ENCODE peak calls at places on chromosomes 16 and 17, in five cellular contexts. K, N, H, O and A are unnamed samples.

GRCh38 chr17:75542728-75543336 is 17.3 kb downstream of the LLGL2 start:
- DNase-seq in K (no peak), N (no peak), H (no peak), O (no peak), A (no peak)

GRCh38 chr16:75251280-75252048 is at the start of gene BCAR1:
- DNase-seq in K (peak), N (no peak), H (peak), O (peak), A (peak)

GRCh38 chr16:626787-627457 is 3.9 kb upstream of the WFIKKN1 start:
- DNase-seq in K (no peak), N (no peak), H (peak), O (no peak), A (no peak)

GRCh38 chr16:4244254-4244812 is 2.5 kb upstream of the SRL start:
- DNase-seq in K (no peak), N (no peak), H (peak), O (no peak), A (no peak)

GRCh38 chr16:84553873-84554399 is 49.5 kb upstream of the MEAK7 start:
- DNase-seq in K (no peak), N (no peak), H (no peak), O (no peak), A (no peak)

GRCh38 chr17:32259596-32259995 is 6.0 kb upstream of the RHBDL3 start:
- DNase-seq in K (no peak), N (no peak), H (no peak), O (no peak), A (no peak)

GRCh38 chr16:67208525-67208896 is 9.6 kb downstream of the ELMO3 start:
- DNase-seq in K (no peak), N (no peak), H (no peak), O (no peak), A (no peak)

GRCh38 chr16:30519120-30520049 is 7.0 kb downstream of the ZNF768 start:
- DNase-seq in K (no peak), N (no peak), H (no peak), O (no peak), A (no peak)

GRCh38 chr17:12599185-12599920 is 66.3 kb upstream of the MYOCD start:
- DNase-seq in K (no peak), N (no peak), H (no peak), O (no peak), A (no peak)

GRCh38 chr16:66293207-66293735 is 73.2 kb upstream of the CDH5 start:
- DNase-seq in K (no peak), N (no peak), H (no peak), O (no peak), A (no peak)

GRCh38 chr17:27207073-27207511 is 86.8 kb upstream of the WSB1 start:
- DNase-seq in K (no peak), N (no peak), H (no peak), O (no peak), A (no peak)

GRCh38 chr17:67211742-67212141 is 33.3 kb downstream of the HELZ start:
- DNase-seq in K (no peak), N (no peak), H (no peak), O (peak), A (no peak)

GRCh38 chr16:66924527-66925321 is 611 bp downstream of the RRAD start:
- DNase-seq in K (peak), N (no peak), H (peak), O (no peak), A (peak)

GRCh38 chr16:996672-997071 is 15.1 kb downstream of the SOX8 start:
- DNase-seq in K (no peak), N (no peak), H (no peak), O (no peak), A (no peak)

GRCh38 chr17:40499551-40500189 is 1.8 kb downstream of the TNS4 start:
- DNase-seq in K (peak), N (no peak), H (no peak), O (peak), A (peak)

GRCh38 chr16:75837264-75837663 is 111.0 kb upstream of the CPHXL start:
- DNase-seq in K (no peak), N (no peak), H (no peak), O (no peak), A (no peak)

GRCh38 chr17:32688221-32688620 is 188.7 kb downstream of the MYO1D start:
- DNase-seq in K (no peak), N (no peak), H (no peak), O (no peak), A (no peak)

GRCh38 chr16:73172621-73173312 is 124.8 kb upstream of the ZFHX3 start:
- DNase-seq in K (peak), N (no peak), H (peak), O (no peak), A (peak)

GRCh38 chr16:77169650-77170236 is 21.2 kb upstream of the MON1B start:
- DNase-seq in K (peak), N (no peak), H (peak), O (peak), A (peak)

GRCh38 chr16:49503242-49504022 is 129.8 kb downstream of the C16orf78 start:
- DNase-seq in K (no peak), N (no peak), H (no peak), O (no peak), A (no peak)

GRCh38 chr17:61809816-61810392 is 53.4 kb downstream of the BRIP1 start:
- DNase-seq in K (no peak), N (no peak), H (no peak), O (no peak), A (no peak)

DNA sequence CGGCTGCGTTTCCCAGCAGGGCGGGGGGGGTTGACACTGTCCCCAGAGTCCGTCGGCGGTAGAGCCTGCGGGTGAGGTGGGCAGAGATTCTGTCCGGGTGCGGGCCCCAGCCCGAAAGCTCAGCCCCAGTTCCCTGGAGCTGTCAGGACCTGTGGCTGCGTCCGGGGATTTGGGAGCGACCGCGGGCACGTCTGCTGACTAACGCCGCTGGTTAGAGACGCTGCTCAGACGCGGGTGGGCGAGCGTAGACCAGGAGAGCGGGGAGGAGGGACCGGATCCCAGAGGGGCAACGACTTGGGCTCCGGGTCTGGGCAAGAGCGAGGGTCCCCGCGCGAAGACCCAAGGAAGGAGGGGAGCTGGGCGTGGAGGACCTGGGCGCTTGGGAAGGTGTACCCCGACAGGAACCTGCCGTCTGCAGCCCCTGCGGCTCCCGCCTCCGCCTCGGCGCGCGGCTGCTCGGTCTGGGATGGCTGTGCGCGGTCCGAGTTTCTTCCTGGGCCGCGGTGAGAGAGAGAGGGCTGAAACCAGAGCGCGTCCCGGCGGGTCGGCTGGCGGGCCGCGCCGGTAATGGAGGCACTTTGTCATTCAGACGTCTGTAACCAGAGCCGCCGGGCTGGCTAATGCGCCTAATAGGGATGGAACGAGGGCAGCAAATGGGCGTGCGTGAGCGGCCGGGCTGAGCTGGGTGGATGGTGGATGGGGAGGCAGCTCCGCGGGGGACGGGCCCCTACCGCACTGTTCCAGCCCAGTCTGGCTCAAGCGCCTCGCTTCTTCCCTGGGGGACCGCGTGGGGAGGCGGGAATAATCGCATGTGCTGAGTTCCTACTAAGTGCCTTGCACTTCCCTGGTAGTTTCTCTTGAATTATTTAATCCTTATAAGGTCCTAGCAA is 2.3 kb downstream of the NGFR start:
- DNase-seq in K (peak), N (no peak), H (no peak), O (no peak), A (peak)
- TF ChIP-seq CREB1 in K (no peak), N (no peak), H (no peak), O (no peak), A (no peak)

DNA sequence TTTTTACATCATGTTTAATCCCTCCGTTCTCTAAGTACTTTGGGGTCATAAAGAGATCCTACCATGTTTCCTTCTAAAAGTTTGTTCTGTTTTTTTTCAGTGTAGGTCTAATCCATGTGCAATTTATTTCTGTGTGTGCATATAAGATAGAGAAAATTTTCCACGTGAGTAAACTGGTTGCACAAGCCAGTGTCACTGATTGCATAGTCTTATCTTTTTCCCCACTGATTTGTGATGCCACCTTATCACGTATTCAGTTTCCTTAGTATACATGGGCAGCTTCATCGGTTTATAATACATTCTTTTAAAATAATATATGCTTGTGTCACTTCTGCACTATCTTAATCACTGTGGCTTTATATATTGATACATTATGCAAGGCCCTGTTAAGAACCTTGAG is 49.2 kb downstream of the MRTFB start:
- DNase-seq in K (no peak), N (no peak), H (no peak), O (no peak), A (no peak)
- TF ChIP-seq CTCF in K (no peak), N (no peak), H (no peak), O (no peak), A (no peak)

GRCh38 chr17:45732926-45733505 is 51.1 kb upstream of the CRHR1 start:
- DNase-seq in K (no peak), N (no peak), H (no peak), O (no peak), A (no peak)

GRCh38 chr17:45730192-45730591 is 53.9 kb upstream of the CRHR1 start:
- DNase-seq in K (no peak), N (no peak), H (no peak), O (no peak), A (no peak)

GRCh38 chr17:45733781-45734180 is 50.3 kb upstream of the CRHR1 start:
- DNase-seq in K (no peak), N (no peak), H (no peak), O (no peak), A (no peak)

GRCh38 chr17:45731459-45731858 is 52.7 kb upstream of the CRHR1 start:
- DNase-seq in K (no peak), N (no peak), H (no peak), O (no peak), A (no peak)

GRCh38 chr17:45729284-45729907 is 54.7 kb upstream of the CRHR1 start:
- DNase-seq in K (no peak), N (no peak), H (no peak), O (no peak), A (no peak)
- H3K27ac ChIP-seq in K (no peak), N (no peak), H (no peak), O (no peak), A (no peak)

GRCh38 chr16:57130950-57131321 is 38.6 kb downstream of the CPNE2 start:
- DNase-seq in K (no peak), N (no peak), H (no peak), O (no peak), A (no peak)

GRCh38 chr16:57127836-57128235 is 35.5 kb downstream of the CPNE2 start:
- DNase-seq in K (no peak), N (no peak), H (no peak), O (no peak), A (no peak)

GRCh38 chr16:57126412-57126811 is 34.0 kb downstream of the CPNE2 start:
- DNase-seq in K (no peak), N (no peak), H (no peak), O (no peak), A (no peak)

GRCh38 chr16:57127037-57127763 is 34.8 kb downstream of the CPNE2 start:
- DNase-seq in K (no peak), N (peak), H (peak), O (no peak), A (no peak)

DNA sequence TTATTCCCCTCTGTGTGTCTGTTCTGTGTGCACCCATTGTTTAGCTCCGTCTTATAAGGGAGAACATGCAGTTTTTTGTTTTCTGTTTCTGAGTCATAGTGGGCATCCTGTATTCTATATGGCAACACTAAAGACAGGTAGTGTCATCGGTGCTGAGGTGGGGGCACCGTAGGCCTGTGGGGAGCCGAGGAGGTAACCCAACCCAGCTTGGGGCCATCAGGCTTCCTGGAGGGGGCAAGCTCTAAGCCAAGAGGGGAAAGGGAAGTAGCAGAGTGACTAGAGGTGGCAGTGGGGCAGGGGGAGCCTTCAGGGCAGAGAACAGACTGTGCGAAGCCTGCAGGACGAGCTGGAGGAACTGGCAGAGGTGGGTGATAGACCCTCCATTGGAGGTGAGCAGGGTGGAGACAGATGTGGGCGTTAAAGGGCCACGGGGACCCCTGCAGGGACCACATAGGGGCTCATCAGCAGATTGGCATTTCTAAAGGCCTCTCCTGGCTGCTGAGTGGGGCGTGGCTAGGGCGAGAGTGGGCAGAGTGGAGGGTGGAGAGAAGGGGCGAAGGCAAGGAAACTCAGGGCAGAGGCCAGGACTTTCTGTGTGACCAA is 36.5 kb downstream of the CPNE2 start:
- DNase-seq in K (no peak), N (peak), H (no peak), O (no peak), A (no peak)
- TF ChIP-seq CREB1 in K (no peak), N (no peak), H (no peak), O (no peak), A (no peak)

GRCh38 chr17:81878294-81878693 is 7.2 kb upstream of the ARHGDIA start:
- DNase-seq in K (no peak), N (no peak), H (no peak), O (no peak), A (no peak)
- TF ChIP-seq CTCF in K (no peak), N (no peak), H (no peak), O (no peak), A (no peak)

DNA sequence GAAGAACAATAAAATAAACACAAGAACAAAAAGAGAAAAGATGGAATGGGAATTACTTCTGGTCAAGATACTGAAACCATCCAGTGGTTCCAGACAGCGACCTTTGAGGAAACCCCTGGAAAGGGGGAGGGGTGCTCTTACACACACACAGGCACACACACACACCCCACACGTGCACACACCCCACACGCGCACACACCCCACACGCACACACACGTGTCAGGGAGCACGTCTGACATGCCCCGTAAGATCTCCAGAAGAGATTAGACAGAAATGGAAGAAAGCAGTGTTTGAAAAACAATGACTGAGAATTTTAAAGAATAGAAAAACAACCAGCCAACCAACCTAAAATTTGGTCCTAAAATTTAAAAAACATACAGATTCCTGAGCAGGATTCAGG is 45.3 kb upstream of the FASN start:
- DNase-seq in K (no peak), N (no peak), H (peak), O (no peak), A (no peak)
- H3K27ac ChIP-seq in K (no peak), N (no peak), H (no peak), O (no peak), A (no peak)

GRCh38 chr17:77887464-77888241 is 70.8 kb upstream of the TNRC6C start:
- DNase-seq in K (no peak), N (no peak), H (peak), O (peak), A (peak)
- TF ChIP-seq CREB1 in K (peak), N (no peak), H (peak), O (no peak), A (no peak)

GRCh38 chr17:7133424-7133823 is 18.8 kb upstream of the ASGR2 start:
- DNase-seq in K (no peak), N (peak), H (peak), O (peak), A (peak)
- TF ChIP-seq CTCF in K (peak), N (peak), H (peak), O (peak), A (peak)

GRCh38 chr16:54443352-54443751 is 156.8 kb upstream of the IRX3 start:
- DNase-seq in K (no peak), N (no peak), H (no peak), O (no peak), A (no peak)

GRCh38 chr16:54444851-54445523 is 158.4 kb upstream of the IRX3 start:
- DNase-seq in K (no peak), N (no peak), H (no peak), O (no peak), A (no peak)

GRCh38 chr16:54446639-54447038 is 160.1 kb upstream of the IRX3 start:
- DNase-seq in K (no peak), N (no peak), H (no peak), O (no peak), A (no peak)

GRCh38 chr16:54443839-54444238 is 157.3 kb upstream of the IRX3 start:
- DNase-seq in K (no peak), N (no peak), H (no peak), O (no peak), A (no peak)

GRCh38 chr16:54447606-54448440 is 161.2 kb upstream of the IRX3 start:
- DNase-seq in K (no peak), N (no peak), H (peak), O (no peak), A (no peak)
- H3K27ac ChIP-seq in K (no peak), N (no peak), H (no peak), O (no peak), A (no peak)

GRCh38 chr17:17745476-17746455 is 64.5 kb downstream of the RAI1 start:
- DNase-seq in K (no peak), N (no peak), H (no peak), O (no peak), A (no peak)
- TF ChIP-seq CREB1 in K (no peak), N (no peak), H (no peak), O (no peak), A (no peak)